ENCODE peak calls at places on chromosomes 3 and 15, in five cellular contexts. P is IMR-90, S is SJSA1, D is lower lobe of right lung, R is esophagus squamous epithelium. L is an unnamed sample. For H3K4me1 and H3K27me3, the result is how much of the 10 kb centered on the place peaks cover.

GRCh38 chr15:92101706-92102434 is 248.4 kb downstream of the SLCO3A1 start:
- DNase-seq in D (no peak), P (no peak), R (no peak), S (no peak), L (no peak)

GRCh38 chr3:179852117-179852886 is 184.4 kb downstream of the PEX5L start:
- DNase-seq in R (no peak), S (peak), D (no peak), P (peak), L (no peak)

GRCh38 chr15:40234783-40235182 is 4.1 kb upstream of the PAK6 start:
- DNase-seq in S (no peak), P (no peak), D (no peak), R (no peak), L (no peak)

GRCh38 chr3:160618363-160618762 is 53.0 kb upstream of the KPNA4 start:
- DNase-seq in R (no peak), P (no peak), D (peak), S (no peak), L (no peak)

GRCh38 chr15:62958944-62959343 is 83.6 kb upstream of the TPM1 start:
- DNase-seq in D (no peak), R (no peak), P (no peak), S (no peak), L (no peak)

GRCh38 chr3:71438004-71438685 is 145.4 kb downstream of the FOXP1 start:
- DNase-seq in R (no peak), S (no peak), P (no peak), D (no peak), L (no peak)

GRCh38 chr3:17195192-17195611 is 310.4 kb downstream of the PLCL2 start:
- DNase-seq in P (peak), D (no peak), R (no peak), S (no peak), L (no peak)

GRCh38 chr15:89196994-89197393 is 24.4 kb downstream of the RLBP1 start:
- DNase-seq in P (no peak), R (no peak), S (no peak), D (no peak), L (no peak)

GRCh38 chr15:77985031-77985930 is 92.2 kb downstream of the TBC1D2B start:
- DNase-seq in S (no peak), P (no peak), D (peak), R (no peak), L (no peak)

GRCh38 chr15:100036030-100036429 is 302.8 kb upstream of the LYSMD4 start:
- DNase-seq in R (no peak), S (no peak), P (no peak), D (no peak), L (no peak)

GRCh38 chr3:135865554-135865953 is 100.0 kb upstream of the PPP2R3A start:
- DNase-seq in D (no peak), R (no peak), S (no peak), P (no peak), L (no peak)

GRCh38 chr3:557972-558371 is 361.4 kb downstream of the CHL1 start:
- DNase-seq in R (no peak), D (no peak), S (no peak), P (no peak), L (no peak)

GRCh38 chr3:36514171-36514570 is 133.9 kb downstream of the STAC start:
- DNase-seq in D (no peak), S (no peak), P (peak), R (no peak), L (no peak)

DNA sequence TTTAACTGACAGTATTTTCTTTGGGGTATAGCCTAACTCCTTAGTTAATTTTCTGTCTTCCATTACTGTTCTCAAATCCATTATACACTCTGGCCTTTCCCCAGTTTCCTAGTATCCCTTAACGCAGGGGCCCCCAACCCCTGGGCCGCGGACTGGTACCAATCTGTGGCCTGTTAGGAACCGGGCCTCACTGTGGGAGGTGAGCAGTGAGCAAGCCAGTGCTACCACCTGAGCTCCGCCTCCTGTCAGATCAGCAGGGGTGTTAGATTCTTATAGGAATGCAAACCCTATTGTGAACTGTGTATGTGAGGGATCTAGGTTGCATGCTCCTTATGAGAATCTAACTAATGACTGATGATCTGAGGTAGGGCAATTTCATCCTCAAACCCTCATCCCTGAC is 75.1 kb downstream of the DOCK3 start:
- DNase-seq in S (no peak), P (no peak), D (no peak), R (no peak), L (no peak)
- H3K4me1 ChIP-seq in S (under half), P (under half), D (under half), R (under half), L (under half)

GRCh38 chr3:58349792-58350626 is 17.3 kb downstream of the PXK start:
- DNase-seq in P (no peak), R (no peak), S (no peak), D (no peak), L (no peak)
- H3K4me3 ChIP-seq in P (no peak), R (no peak), S (no peak), D (no peak), L (no peak)

DNA sequence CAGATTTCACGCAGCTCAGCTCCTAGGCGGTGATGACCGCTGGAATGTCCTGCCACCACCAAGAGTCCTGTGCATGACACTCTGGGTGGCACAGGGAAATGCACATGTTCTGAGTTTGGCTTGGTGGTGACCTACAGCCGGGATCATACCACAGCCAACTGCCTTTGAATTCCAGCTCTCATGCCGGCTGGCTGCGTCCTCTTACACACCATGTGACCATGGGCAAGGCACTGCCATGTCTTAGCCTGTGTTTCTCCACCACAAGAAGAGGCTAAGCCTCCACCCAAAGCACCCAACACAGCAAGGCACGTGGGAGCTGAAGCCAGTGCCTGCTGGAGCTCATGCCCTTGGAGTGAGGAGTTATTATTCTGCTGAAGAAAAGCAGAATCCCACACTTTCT is 125.3 kb upstream of the IQSEC1 start:
- DNase-seq in P (no peak), D (peak), S (peak), R (no peak), L (no peak)
- H3K27me3 ChIP-seq in P (under half), D (under half), S (under half), R (under half), L (under half)

DNA sequence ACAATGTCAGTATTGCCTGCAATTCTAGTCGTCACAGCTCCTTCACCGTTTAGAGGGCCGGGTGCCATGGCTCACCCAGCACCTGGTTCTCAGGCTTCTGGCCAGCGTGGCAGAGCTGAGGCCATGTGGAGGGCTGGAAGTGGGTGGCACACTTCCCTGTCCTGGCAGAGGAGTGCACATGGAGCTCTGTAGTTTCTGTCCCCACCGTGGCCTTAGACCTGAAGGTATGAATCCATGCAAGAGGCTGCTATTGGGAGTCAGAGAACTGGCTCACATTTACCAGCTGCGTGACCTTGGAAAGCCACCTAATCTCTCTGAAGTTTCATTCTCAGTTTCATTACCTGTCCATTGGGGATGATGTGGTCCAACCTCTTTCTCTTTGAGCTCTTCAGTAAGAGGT is 22.2 kb downstream of the EPHB1 start:
- DNase-seq in R (no peak), S (no peak), D (no peak), P (no peak), L (no peak)
- H3K4me1 ChIP-seq in R (under half), S (under half), D (under half), P (under half), L (under half)

DNA sequence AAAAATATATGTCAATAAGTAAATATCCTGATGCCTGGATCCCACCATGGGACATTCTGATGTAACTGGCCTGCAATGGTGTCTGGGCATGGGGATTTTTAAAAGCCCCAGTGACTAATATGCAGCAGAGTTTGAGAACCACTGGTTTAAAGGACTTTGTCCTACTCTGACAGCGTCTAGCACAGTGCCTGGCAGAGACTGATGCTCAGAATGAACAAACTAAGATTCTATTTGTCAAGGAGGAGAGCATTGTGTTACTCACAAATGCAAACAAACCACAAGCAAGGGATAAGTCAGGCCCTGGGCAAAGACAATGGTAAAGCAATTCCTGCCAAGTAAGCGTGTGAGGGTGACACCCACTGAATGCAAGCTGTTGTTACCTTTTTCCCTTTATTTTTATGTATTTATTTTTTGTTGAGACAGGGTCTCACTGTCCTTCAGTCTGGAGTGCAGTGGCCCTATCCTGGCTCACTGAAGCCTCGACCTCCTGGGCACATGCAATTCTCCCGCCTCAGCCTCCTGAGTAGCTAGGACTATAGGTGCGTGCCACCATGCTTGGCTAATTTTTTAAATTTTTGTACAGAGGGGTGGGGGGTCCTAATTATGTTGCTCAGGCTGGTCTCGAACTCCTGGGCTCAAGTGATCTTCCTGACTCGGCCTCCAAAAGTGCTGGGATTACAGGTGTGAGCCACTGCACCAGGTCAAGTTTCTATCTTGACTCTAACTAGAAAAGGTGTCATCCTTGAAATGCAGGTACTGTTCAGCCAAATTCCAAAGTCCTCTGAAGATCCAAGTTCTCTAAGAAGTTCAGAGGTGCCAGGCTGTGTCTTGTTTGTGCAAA is 909 bp upstream of the GPD1L start:
- DNase-seq in D (no peak), R (no peak), P (peak), S (peak), L (no peak)
- H3K4me3 ChIP-seq in D (peak), R (peak), P (no peak), S (no peak), L (peak)

GRCh38 chr3:48564022-48564421 is 441 bp upstream of the UCN2 start:
- DNase-seq in S (peak), P (peak), R (no peak), D (peak), L (peak)
- H3K27me3 ChIP-seq in S (under half), P (under half), R (under half), D (under half), L (under half)

DNA sequence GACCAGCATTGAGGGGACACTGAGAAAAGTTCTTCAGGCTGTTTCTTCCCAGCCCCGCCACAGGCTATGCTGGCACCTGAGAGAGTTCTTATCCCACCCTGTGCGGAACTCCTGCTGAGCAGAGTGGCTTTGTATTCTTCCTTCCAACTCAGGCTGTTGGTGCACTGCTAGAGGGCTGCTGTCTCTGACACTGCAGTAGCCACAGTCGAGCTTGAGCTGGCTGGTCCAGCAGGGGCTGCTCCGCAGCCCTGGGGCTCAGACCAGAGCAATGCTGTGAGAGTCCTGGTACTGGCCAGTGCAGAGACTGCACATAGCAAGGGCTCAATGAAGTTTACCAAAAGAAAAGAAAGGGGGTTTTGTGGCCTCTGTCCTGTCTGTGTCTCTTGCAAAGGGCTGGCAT is 3.6 kb downstream of the GNAI2 start:
- DNase-seq in D (no peak), P (no peak), R (no peak), S (no peak), L (no peak)
- H3K4me1 ChIP-seq in D (half or more), P (under half), R (half or more), S (under half), L (under half)

GRCh38 chr3:50345008-50345407 is 524 bp downstream of the ZMYND10 start:
- DNase-seq in D (no peak), P (no peak), S (no peak), R (no peak), L (no peak)
- H3K4me3 ChIP-seq in D (peak), P (peak), S (no peak), R (no peak), L (no peak)

L was measured in SJCRH30.